ENCODE peak calls at places on chromosomes 5 and 9, in four cellular contexts. G is SK-N-MC, Q is H1, Y is HCT116. K is an unnamed sample.
A peak's percentile ranks its signal among the peaks of the same experiment; 100 is the strongest.

GRCh38 chr5:59079622-59080620 is 497.0 kb downstream of the RAB3C start:
- DNase-seq in G (no peak), Q (no peak), Y (no peak), K (peak; percentile 50)

GRCh38 chr5:129118826-129119225 is 24.3 kb downstream of the ISOC1 start:
- DNase-seq in G (no peak), Q (no peak), Y (no peak), K (no peak)

GRCh38 chr9:85430659-85431370 is 310.9 kb downstream of the AGTPBP1 start:
- DNase-seq in G (no peak), Q (no peak), Y (no peak), K (no peak)

GRCh38 chr5:132670218-132670617 is 3.6 kb upstream of the IL4 start:
- DNase-seq in G (no peak), Q (no peak), Y (no peak), K (no peak)

GRCh38 chr9:89408628-89409101 is 89.2 kb downstream of the SEMA4D start:
- DNase-seq in G (no peak), Q (no peak), Y (no peak), K (no peak)

GRCh38 chr9:109816490-109816889 is 36.5 kb downstream of the PALM2AKAP2 start:
- DNase-seq in G (no peak), Q (no peak), Y (peak; percentile 26), K (peak; percentile 92)

GRCh38 chr5:23428705-23429104 is 78.7 kb upstream of the PRDM9 start:
- DNase-seq in G (no peak), Q (no peak), Y (no peak), K (no peak)

GRCh38 chr5:126119894-126120442 is 303.2 kb upstream of the GRAMD2B start:
- DNase-seq in G (no peak), Q (no peak), Y (no peak), K (no peak)

GRCh38 chr9:70159630-70160029 is 99.1 kb upstream of the SMC5 start:
- DNase-seq in G (no peak), Q (no peak), Y (no peak), K (no peak)

GRCh38 chr5:179747815-179748214 is 15.2 kb downstream of the MAML1 start:
- DNase-seq in G (no peak), Q (no peak), Y (no peak), K (no peak)

GRCh38 chr5:474826-475661 is 32.1 kb downstream of the EXOC3 start:
- DNase-seq in G (no peak), Q (no peak), Y (no peak), K (no peak)

GRCh38 chr5:66230551-66230950 is 86.5 kb downstream of the SREK1 start:
- DNase-seq in G (no peak), Q (no peak), Y (no peak), K (no peak)

GRCh38 chr9:120935383-120935857 is 8.8 kb upstream of the TRAF1 start:
- DNase-seq in G (no peak), Q (no peak), Y (no peak), K (peak; percentile 99)

GRCh38 chr5:159463590-159464321 is 133.5 kb upstream of the IL12B start:
- DNase-seq in G (no peak), Q (no peak), Y (no peak), K (peak; percentile 86)

GRCh38 chr5:108472237-108472636 is 90.3 kb upstream of the FBXL17 start:
- DNase-seq in G (no peak), Q (no peak), Y (no peak), K (no peak)

GRCh38 chr5:53013857-53014256 is 24.7 kb downstream of the ITGA2 start:
- DNase-seq in G (no peak), Q (no peak), Y (no peak), K (no peak)

GRCh38 chr5:72508241-72509170 is 1.3 kb upstream of the ZNF366 start:
- DNase-seq in G (no peak), Q (no peak), Y (no peak), K (no peak)

GRCh38 chr5:135429326-135429725 is 17.8 kb downstream of the DCANP1 start:
- DNase-seq in G (no peak), Q (peak; percentile 14), Y (no peak), K (no peak)

GRCh38 chr5:3324421-3325101 is 271.1 kb upstream of the IRX1 start:
- DNase-seq in G (no peak), Q (no peak), Y (no peak), K (no peak)

GRCh38 chr9:90344013-90344412 is 298.6 kb downstream of the DIRAS2 start:
- DNase-seq in G (no peak), Q (no peak), Y (no peak), K (peak; percentile 55)

GRCh38 chr9:104618104-104618503 is at the start of gene OR13C9:
- DNase-seq in G (no peak), Q (no peak), Y (no peak), K (no peak)

GRCh38 chr5:173001229-173001841 is 17.8 kb downstream of the ATP6V0E1 start:
- DNase-seq in G (no peak), Q (no peak), Y (no peak), K (no peak)

GRCh38 chr5:56683281-56683680 is 132.1 kb upstream of the MAP3K1 start:
- DNase-seq in G (no peak), Q (no peak), Y (no peak), K (no peak)

GRCh38 chr5:10406636-10407035 is 35.0 kb upstream of the ROPN1L start:
- DNase-seq in G (no peak), Q (no peak), Y (no peak), K (no peak)

GRCh38 chr5:10400411-10400810 is 41.3 kb upstream of the ROPN1L start:
- DNase-seq in G (no peak), Q (no peak), Y (no peak), K (no peak)

GRCh38 chr5:10400834-10401233 is 40.8 kb upstream of the ROPN1L start:
- DNase-seq in G (no peak), Q (no peak), Y (no peak), K (no peak)

GRCh38 chr5:10401499-10401898 is 40.2 kb upstream of the ROPN1L start:
- DNase-seq in G (no peak), Q (no peak), Y (no peak), K (no peak)

DNA sequence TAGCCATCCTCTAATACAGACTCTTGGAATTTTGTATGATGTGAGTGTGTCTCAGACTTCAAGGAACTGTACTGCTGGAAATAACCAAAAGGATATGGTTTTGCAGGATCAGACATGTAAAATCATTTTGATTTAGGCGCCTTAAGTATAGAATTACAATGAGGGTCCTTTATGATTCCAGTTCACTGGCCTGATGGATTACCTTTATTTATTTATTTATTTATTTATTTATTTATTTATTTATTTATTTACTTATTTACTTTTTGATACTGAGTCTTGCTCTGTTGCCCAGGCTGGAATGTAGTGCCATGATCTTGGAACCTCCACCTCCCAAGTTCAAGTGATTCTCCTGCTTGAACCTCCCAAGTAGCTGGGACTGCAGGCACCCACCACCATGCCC is 37.9 kb upstream of the ROPN1L start:
- DNase-seq in G (no peak), Q (no peak), Y (no peak), K (no peak)
- TF ChIP-seq EZH2 in G (no peak), Q (no peak), Y (no peak), K (no peak)

GRCh38 chr5:40679071-40679997 is at the start of gene PTGER4:
- DNase-seq in G (no peak), Q (peak; percentile 92), Y (peak; percentile 88), K (peak; percentile 97)
- TF ChIP-seq EZH2 in G (no peak), Q (no peak), Y (no peak), K (no peak)

DNA sequence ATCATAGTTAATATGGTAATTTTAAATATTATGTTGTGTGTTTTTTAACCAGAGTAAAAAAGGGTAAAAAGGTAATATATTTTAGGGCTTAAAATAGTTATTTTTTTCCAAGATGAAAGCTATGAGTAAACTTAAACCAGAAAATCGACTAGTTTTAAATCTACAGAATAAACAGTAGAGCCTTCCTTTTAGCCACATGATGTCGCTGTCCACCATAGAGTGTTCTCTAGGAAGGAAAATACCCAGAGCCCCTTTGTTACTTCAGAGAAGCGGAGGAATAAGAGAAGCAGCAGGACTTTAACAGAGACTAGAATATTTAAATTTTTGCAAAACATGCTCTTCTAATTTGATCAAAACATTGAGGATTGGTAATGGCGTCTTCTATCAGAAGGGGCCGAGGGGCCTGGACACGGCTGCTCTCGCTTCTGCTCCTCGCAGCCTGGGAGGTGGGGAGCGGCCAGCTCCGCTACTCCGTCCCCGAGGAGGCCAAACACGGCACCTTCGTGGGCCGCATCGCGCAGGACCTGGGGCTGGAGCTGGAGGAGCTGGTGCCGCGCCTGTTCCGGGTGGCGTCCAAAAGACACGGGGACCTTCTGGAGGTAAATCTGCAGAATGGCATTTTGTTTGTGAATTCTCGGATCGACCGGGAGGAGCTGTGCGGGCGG is at the start of gene PCDHA2:
- DNase-seq in G (no peak), Q (peak; percentile 58), Y (no peak), K (no peak)
- TF ChIP-seq EZH2 in G (no peak), Q (no peak), Y (no peak), K (no peak)

DNA sequence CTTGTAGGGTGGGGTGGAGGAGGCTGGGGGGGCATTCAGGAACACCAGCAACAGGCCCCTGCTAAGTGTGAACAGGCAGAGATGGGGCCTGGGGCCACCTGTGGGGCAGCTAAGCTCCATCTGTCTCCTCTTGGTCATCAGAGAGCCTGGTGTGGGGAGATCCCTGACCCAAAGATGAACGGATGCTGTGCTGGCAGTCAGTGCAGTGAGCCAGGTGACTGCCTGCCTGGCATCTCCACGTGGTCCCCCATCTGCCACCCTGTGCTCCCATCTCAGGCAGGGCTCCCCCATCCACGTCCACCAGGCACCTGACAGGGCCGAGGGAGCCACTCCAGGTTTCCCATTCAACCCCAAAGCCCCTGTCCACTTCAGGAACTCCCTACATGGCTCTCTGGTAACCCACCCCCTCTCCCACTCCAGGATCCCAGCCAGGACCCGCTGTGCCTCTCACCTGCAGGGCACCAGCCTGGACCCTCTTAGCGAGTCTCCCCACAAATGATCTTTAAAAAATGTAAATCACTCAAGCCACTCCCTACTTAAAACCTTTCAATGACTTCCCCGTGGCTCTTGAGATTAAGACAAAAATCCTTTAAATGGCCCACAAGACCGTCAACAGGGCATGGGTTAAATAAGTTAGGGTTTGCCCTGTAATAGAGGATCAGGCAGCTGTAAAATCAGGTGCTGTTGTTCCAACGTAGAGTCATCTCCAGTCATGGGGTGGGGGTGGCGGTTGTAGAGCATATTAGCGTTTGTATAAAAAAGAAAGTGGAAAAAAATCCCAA is 60.8 kb downstream of the LMX1B start:
- DNase-seq in G (no peak), Q (no peak), Y (no peak), K (no peak)
- TF ChIP-seq EZH2 in G (no peak), Q (no peak), Y (no peak), K (no peak)

GRCh38 chr5:88691945-88692868 is 190.8 kb downstream of the MEF2C start:
- DNase-seq in G (no peak), Q (peak; percentile 68), Y (no peak), K (no peak)

GRCh38 chr5:88694087-88694703 is 188.8 kb downstream of the MEF2C start:
- DNase-seq in G (no peak), Q (no peak), Y (no peak), K (no peak)

GRCh38 chr5:88692979-88693932 is 189.7 kb downstream of the MEF2C start:
- DNase-seq in G (no peak), Q (peak; percentile 63), Y (no peak), K (no peak)

GRCh38 chr5:88690619-88691560 is 192.1 kb downstream of the MEF2C start:
- DNase-seq in G (no peak), Q (peak; percentile 85), Y (peak; percentile 44), K (peak; percentile 62)

DNA sequence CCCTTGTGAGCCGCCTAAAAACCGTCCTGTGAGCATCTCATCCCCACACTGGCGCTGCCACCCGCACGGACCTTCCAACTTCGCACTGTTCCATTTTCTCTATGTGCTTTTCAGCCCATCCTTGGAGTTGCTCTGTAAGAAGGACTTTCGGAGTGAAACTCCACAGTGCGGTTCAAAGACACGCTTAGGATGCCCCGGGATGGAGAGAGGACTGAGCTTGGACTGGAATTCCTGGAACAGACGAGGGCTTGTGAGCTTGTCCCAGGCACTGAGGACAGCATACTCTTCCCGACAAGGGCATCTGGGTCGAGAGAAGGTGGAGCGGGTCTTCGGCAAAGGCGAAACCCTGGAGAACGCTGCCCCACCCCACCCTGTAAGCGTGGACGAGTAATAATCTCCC is 187.8 kb downstream of the MEF2C start:
- DNase-seq in G (no peak), Q (no peak), Y (no peak), K (no peak)
- TF ChIP-seq EZH2 in G (no peak), Q (peak; percentile 78), Y (no peak), K (no peak)

K was measured in PC-9.